ENCODE peak calls at places on chromosomes 1 and 21, in eight cellular contexts. G is stomach, W is transverse colon, M is psoas muscle, S is adrenal gland, Q is choroid plexus epithelial cell, P is RWPE2, J is spleen. C is an unnamed sample.

GRCh38 chr1:211654838-211655787 is 20.3 kb downstream of the NEK2 start:
- DNase-seq in G (peak), W (peak), M (peak), S (peak), Q (peak), P (no peak), J (peak), C (peak)

GRCh38 chr1:25435315-25436103 is 4.8 kb downstream of the MACO1 start:
- DNase-seq in G (no peak), W (no peak), M (no peak), S (no peak), Q (peak), P (no peak), J (no peak), C (no peak)

GRCh38 chr1:228913649-228914048 is 178.4 kb downstream of the RHOU start:
- DNase-seq in G (no peak), W (no peak), M (no peak), S (no peak), Q (no peak), P (no peak), J (peak), C (no peak)

GRCh38 chr1:241007668-241008067 is 349.3 kb downstream of the RGS7 start:
- DNase-seq in G (no peak), W (peak), M (no peak), S (no peak), Q (no peak), P (no peak), J (no peak), C (no peak)

GRCh38 chr1:117697220-117697781 is 91.5 kb downstream of the TENT5C start:
- DNase-seq in G (no peak), W (no peak), M (no peak), S (no peak), Q (no peak), P (no peak), J (no peak), C (peak)

GRCh38 chr1:100277866-100278265 is 11.8 kb downstream of the RTCA start:
- DNase-seq in G (no peak), W (no peak), M (no peak), S (no peak), Q (no peak), P (no peak), J (no peak), C (no peak)

GRCh38 chr1:172244865-172245264 is 175.6 kb upstream of the C1orf105 start:
- DNase-seq in G (no peak), W (no peak), M (no peak), S (no peak), Q (no peak), P (no peak), J (no peak), C (no peak)

GRCh38 chr1:72230746-72231145 is 51.6 kb downstream of the NEGR1 start:
- DNase-seq in G (no peak), W (no peak), M (no peak), S (no peak), Q (no peak), P (no peak), J (no peak), C (peak)

DNA sequence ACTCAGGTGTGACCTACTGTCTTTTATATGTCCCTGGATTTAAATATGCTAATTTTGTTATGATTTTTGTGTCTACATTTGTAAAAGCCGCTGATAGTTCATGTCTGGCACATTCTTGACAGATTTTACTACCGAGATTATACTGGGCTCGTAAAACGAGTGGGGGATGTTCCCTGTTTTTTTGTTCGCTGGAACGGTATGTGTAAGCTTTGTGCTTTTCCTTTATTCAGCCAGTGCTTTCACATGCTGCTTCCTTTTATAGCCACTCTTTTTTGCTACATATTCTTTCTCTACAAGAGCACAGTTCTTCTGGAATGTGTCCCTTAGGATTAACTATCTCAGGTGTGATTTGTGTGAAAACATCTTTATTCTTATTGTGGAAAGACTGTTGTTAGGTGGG is 46.6 kb downstream of the ADARB1 start:
- DNase-seq in G (no peak), W (no peak), M (no peak), S (no peak), Q (no peak), P (no peak), J (no peak), C (no peak)
- H3K4me3 ChIP-seq in G (no peak), W (no peak), M (no peak), S (no peak), Q (no peak), P (no peak), J (no peak), C (no peak)

GRCh38 chr21:39445339-39446269 is at the start of gene LCA5L:
- DNase-seq in G (peak), W (peak), M (peak), S (peak), Q (peak), P (peak), J (peak), C (peak)
- TF ChIP-seq CTCF in G (no peak), W (no peak), M (no peak), S (no peak), Q (peak), P (peak), J (no peak), C (peak)

DNA sequence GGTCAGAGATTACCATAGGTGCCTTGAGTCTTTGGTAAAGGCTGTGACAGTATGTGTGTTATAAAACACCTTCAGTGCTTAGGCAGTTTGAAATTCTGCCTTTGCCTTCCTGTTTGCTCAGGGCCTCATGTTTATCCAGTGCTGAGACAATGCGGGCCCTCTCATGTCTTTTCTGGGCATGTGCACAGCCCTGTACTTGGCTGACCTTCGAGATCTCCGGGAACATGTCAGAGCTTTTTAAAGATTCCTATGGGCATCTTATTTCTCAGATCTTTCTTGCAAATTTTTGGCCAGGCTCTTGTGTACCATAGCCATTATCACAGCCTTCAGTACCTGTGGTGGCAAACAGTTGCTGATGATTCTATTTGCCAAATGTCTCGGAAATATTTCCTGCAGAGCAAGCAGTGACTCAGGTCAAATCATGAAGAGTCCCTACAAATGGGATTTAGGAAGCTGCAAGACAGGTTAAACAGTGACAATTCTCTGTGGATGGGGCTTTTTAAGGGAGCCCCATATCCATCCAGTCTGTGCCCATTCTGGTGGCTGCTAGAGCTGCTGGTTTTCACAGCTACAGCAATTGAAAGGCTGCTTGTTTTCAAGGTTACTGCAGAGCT is 42.1 kb downstream of the HOOK1 start:
- DNase-seq in G (peak), W (peak), M (no peak), S (peak), Q (no peak), P (no peak), J (no peak), C (no peak)
- H3K4me3 ChIP-seq in G (no peak), W (no peak), M (no peak), S (no peak), Q (no peak), P (no peak), J (no peak), C (no peak)

GRCh38 chr1:224704409-224704735 is 88.3 kb downstream of the CNIH3 start:
- DNase-seq in G (no peak), W (no peak), M (no peak), S (no peak), Q (no peak), P (no peak), J (no peak), C (no peak)

GRCh38 chr1:224697888-224698450 is 81.9 kb downstream of the CNIH3 start:
- DNase-seq in G (no peak), W (no peak), M (no peak), S (no peak), Q (no peak), P (no peak), J (no peak), C (no peak)

GRCh38 chr1:224696891-224697765 is 81.0 kb downstream of the CNIH3 start:
- DNase-seq in G (no peak), W (no peak), M (no peak), S (no peak), Q (peak), P (no peak), J (no peak), C (peak)

GRCh38 chr1:224703702-224704408 is 87.7 kb downstream of the CNIH3 start:
- DNase-seq in G (no peak), W (no peak), M (no peak), S (no peak), Q (no peak), P (no peak), J (no peak), C (no peak)

GRCh38 chr1:224700915-224701531 is 84.9 kb downstream of the CNIH3 start:
- DNase-seq in G (no peak), W (no peak), M (no peak), S (no peak), Q (peak), P (no peak), J (no peak), C (peak)
- TF ChIP-seq CTCF in G (no peak), W (no peak), M (no peak), S (no peak), Q (peak), P (no peak), J (no peak), C (peak)

DNA sequence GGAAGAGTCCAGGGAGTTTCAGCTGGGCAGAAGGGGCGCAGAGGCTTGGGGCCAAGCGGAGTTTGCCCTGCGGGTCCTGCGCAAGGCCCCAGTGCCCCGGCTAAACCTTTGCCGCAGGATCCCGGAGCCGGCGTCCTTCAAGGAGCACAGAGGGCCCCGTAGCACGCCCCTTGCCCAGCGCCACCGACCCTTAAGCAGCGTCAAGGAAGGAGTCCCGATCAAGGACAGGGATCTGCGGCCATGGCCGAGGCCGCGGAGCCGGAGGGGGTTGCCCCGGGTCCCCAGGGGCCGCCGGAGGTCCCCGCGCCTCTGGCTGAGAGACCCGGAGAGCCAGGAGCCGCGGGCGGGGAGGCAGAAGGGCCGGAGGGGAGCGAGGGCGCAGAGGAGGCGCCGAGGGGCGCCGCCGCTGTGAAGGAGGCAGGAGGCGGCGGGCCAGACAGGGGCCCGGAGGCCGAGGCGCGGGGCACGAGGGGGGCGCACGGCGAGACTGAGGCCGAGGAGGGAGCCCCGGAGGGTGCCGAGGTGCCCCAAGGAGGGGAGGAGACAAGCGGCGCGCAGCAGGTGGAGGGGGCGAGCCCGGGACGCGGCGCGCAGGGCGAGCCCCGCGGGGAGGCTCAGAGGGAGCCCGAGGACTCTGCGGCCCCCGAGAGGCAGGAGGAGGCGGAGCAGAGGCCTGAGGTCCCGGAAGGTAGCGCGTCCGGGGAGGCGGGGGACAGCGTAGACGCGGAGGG is 520 bp downstream of the CLIC6 start:
- DNase-seq in G (peak), W (peak), M (peak), S (no peak), Q (no peak), P (no peak), J (no peak), C (no peak)
- H3K4me3 ChIP-seq in G (peak), W (peak), M (peak), S (no peak), Q (no peak), P (no peak), J (peak), C (peak)

GRCh38 chr1:57079454-57080157 is 113.8 kb upstream of the C8B start:
- DNase-seq in G (no peak), W (no peak), M (no peak), S (no peak), Q (no peak), P (no peak), J (no peak), C (no peak)
- TF ChIP-seq CTCF in G (no peak), W (no peak), M (no peak), S (no peak), Q (peak), P (peak), J (no peak), C (peak)

GRCh38 chr1:155011437-155011907 is 8.9 kb downstream of the ZBTB7B start:
- DNase-seq in G (no peak), W (no peak), M (no peak), S (no peak), Q (no peak), P (peak), J (peak), C (no peak)

GRCh38 chr1:155009221-155009711 is 6.7 kb downstream of the ZBTB7B start:
- DNase-seq in G (no peak), W (no peak), M (no peak), S (peak), Q (no peak), P (peak), J (no peak), C (no peak)

GRCh38 chr1:155011004-155011416 is 8.4 kb downstream of the ZBTB7B start:
- DNase-seq in G (no peak), W (no peak), M (no peak), S (no peak), Q (no peak), P (no peak), J (peak), C (no peak)

GRCh38 chr1:155009742-155010141 is 7.1 kb downstream of the ZBTB7B start:
- DNase-seq in G (no peak), W (no peak), M (no peak), S (peak), Q (no peak), P (no peak), J (peak), C (no peak)

GRCh38 chr1:155010211-155010918 is 7.8 kb downstream of the ZBTB7B start:
- DNase-seq in G (no peak), W (no peak), M (no peak), S (peak), Q (no peak), P (peak), J (peak), C (no peak)
- H3K4me3 ChIP-seq in G (no peak), W (no peak), M (peak), S (no peak), Q (no peak), P (no peak), J (peak), C (no peak)

GRCh38 chr1:153658400-153659174 is at the start of gene SNAPIN:
- DNase-seq in G (peak), W (peak), M (peak), S (peak), Q (peak), P (peak), J (peak), C (peak)
- TF ChIP-seq CTCF in G (peak), W (no peak), M (no peak), S (peak), Q (peak), P (no peak), J (peak), C (peak)

C was measured in fibroblast of lung.